ENCODE peak calls at places on chromosomes 3 and 15, in four cellular contexts. S is osteoblast, R is H1, K is H9. G is an unnamed sample.
A peak's percentile ranks its signal among the peaks of the same experiment; 100 is the strongest.

GRCh38 chr3:196778755-196779154 is 39.1 kb downstream of the PAK2 start:
- DNase-seq in S (peak; percentile 57), R (no peak), K (no peak), G (no peak)

GRCh38 chr3:50245251-50245745 is 9.3 kb downstream of the GNAI2 start:
- DNase-seq in S (peak; percentile 61), R (peak; percentile 48), K (no peak), G (no peak)

GRCh38 chr15:63506537-63507035 is 2.2 kb downstream of the USP3 start:
- DNase-seq in S (no peak), R (no peak), K (no peak), G (no peak)

GRCh38 chr3:155202626-155203025 is 90.9 kb downstream of the STRIT1 start:
- DNase-seq in S (no peak), R (no peak), K (no peak), G (no peak)

GRCh38 chr3:69250014-69250413 is 127.6 kb upstream of the LMOD3 start:
- DNase-seq in S (no peak), R (peak; percentile 57), K (peak; percentile 62), G (peak; percentile 87)

GRCh38 chr15:85785887-85786777 is 8.6 kb downstream of the KLHL25 start:
- DNase-seq in S (peak; percentile 93), R (no peak), K (no peak), G (no peak)

GRCh38 chr3:164514576-164514975 is 563.7 kb downstream of the SI start:
- DNase-seq in S (no peak), R (no peak), K (no peak), G (no peak)

GRCh38 chr3:60588806-60589205 is 662.4 kb downstream of the FHIT start:
- DNase-seq in S (no peak), R (no peak), K (no peak), G (no peak)

GRCh38 chr3:72102057-72102711 is 317.2 kb upstream of the PROK2 start:
- DNase-seq in S (no peak), R (no peak), K (no peak), G (no peak)

GRCh38 chr3:131075632-131076328 is 49.1 kb downstream of the NEK11 start:
- DNase-seq in S (no peak), R (no peak), K (no peak), G (no peak)

GRCh38 chr15:77493324-77493907 is 72.7 kb downstream of the HMG20A start:
- DNase-seq in S (peak; percentile 65), R (no peak), K (no peak), G (no peak)

GRCh38 chr3:34056951-34057390 is 258.5 kb downstream of the PDCD6IP start:
- DNase-seq in S (no peak), R (no peak), K (no peak), G (no peak)

GRCh38 chr15:92617197-92618037 is 38.2 kb downstream of the FAM174B start:
- DNase-seq in S (peak; percentile 85), R (no peak), K (no peak), G (no peak)

GRCh38 chr3:16392733-16393132 is 120.8 kb downstream of the RFTN1 start:
- DNase-seq in S (no peak), R (no peak), K (no peak), G (no peak)

GRCh38 chr15:94033014-94033682 is 198.2 kb upstream of the MCTP2 start:
- DNase-seq in S (no peak), R (no peak), K (no peak), G (no peak)

GRCh38 chr15:58770519-58770856 is 614 bp upstream of the MINDY2 start:
- DNase-seq in S (peak; percentile 92), R (no peak), K (no peak), G (no peak)

GRCh38 chr3:181230258-181230657 is 240.7 kb upstream of the DNAJC19 start:
- DNase-seq in S (no peak), R (peak; percentile 62), K (peak; percentile 50), G (peak; percentile 52)

GRCh38 chr3:125644036-125645025 is 49.0 kb upstream of the OSBPL11 start:
- DNase-seq in S (peak; percentile 38), R (no peak), K (no peak), G (no peak)

GRCh38 chr3:194487289-194488006 is 646 bp upstream of the ATP13A3 start:
- DNase-seq in S (peak; percentile 86), R (no peak), K (peak; percentile 57), G (peak; percentile 77)

GRCh38 chr3:143895805-143896204 is 47.5 kb upstream of the SLC9A9 start:
- DNase-seq in S (no peak), R (no peak), K (no peak), G (no peak)

GRCh38 chr3:29438580-29438979 is 157.7 kb downstream of the RBMS3 start:
- DNase-seq in S (no peak), R (no peak), K (no peak), G (no peak)

GRCh38 chr3:29441020-29441324 is 160.1 kb downstream of the RBMS3 start:
- DNase-seq in S (no peak), R (no peak), K (no peak), G (no peak)

GRCh38 chr3:29441422-29441821 is 160.6 kb downstream of the RBMS3 start:
- DNase-seq in S (no peak), R (no peak), K (no peak), G (no peak)

GRCh38 chr3:29436612-29437313 is 155.9 kb downstream of the RBMS3 start:
- DNase-seq in S (no peak), R (no peak), K (no peak), G (no peak)

DNA sequence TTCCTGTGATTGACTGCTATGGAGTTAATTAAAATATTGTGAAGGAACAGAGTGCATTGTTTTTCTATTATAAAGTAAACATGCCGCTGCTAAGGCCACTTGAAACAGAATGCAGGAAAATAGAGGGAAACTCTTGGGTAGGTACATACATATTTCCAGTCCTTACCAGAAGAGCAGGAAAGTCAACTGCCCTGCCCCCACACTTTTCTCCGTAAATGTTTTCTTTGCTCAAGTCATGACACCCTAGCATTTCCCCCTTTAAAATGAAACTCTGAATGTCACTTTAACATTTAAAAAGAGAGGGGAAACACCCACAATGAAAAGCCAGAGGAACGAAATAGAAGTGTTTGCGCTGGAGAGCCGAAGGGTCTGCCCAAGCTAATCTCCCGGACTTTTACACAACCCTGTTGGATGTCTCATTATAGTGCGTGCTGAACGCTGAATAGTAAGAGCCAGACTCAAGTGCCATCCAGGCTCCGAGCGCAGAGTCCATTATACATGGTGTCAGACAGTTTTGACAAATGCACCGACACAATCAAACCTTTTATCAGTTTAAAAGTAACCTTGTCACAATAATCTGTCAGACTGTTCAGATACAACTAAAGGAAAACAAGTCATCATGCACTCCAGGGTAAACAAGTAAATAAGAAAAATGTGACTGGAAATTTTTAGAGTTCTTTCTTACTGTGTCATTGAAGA is 159.6 kb downstream of the RBMS3 start:
- DNase-seq in S (peak; percentile 58), R (no peak), K (no peak), G (peak; percentile 30)
- H3K27ac ChIP-seq in S (no peak overlapping the region), R (no peak overlapping the region), K (no peak overlapping the region), G (peak overlapping the region; percentile 40)

GRCh38 chr3:23877324-23877980 is 39.3 kb downstream of the NKIRAS1 start:
- DNase-seq in S (peak; percentile 90), R (no peak), K (no peak), G (no peak)
- H4K20me1 ChIP-seq in S (peaks cover 27% of the 10 kb centered on the region), R (no peaks in the 10 kb centered on the region), K (no peaks in the 10 kb centered on the region), G (peaks cover 22% of the 10 kb centered on the region)

GRCh38 chr3:190326361-190326760 is 4.1 kb upstream of the CLDN1 start:
- DNase-seq in S (no peak), R (no peak), K (no peak), G (no peak)
- H3K27ac ChIP-seq in S (no peak overlapping the region), R (no peak overlapping the region), K (no peak overlapping the region), G (no peak overlapping the region)

GRCh38 chr15:98731712-98732450 is 83.5 kb downstream of the IGF1R start:
- DNase-seq in S (no peak), R (no peak), K (no peak), G (no peak)
- H4K20me1 ChIP-seq in S (no peaks in the 10 kb centered on the region), R (peaks cover 36% of the 10 kb centered on the region), K (no peaks in the 10 kb centered on the region), G (peaks cover 82% of the 10 kb centered on the region)

G was measured in GM23338.